ENCODE peak calls at places on chromosomes 12 and 14, in seven cellular contexts. Y, X, M, W, Q, U and F are unnamed samples.

GRCh38 chr12:9087087-9087835 is 28.5 kb downstream of the A2M start:
- DNase-seq in Y (no peak), X (no peak), M (no peak), W (no peak), Q (no peak), U (no peak), F (no peak)

GRCh38 chr14:85528080-85528881 is 1.7 kb upstream of the FLRT2 start:
- DNase-seq in Y (no peak), X (no peak), M (peak), W (no peak), Q (peak), U (peak), F (no peak)

GRCh38 chr12:81461163-81461562 is 298.0 kb downstream of the PPFIA2 start:
- DNase-seq in Y (no peak), X (no peak), M (peak), W (no peak), Q (no peak), U (no peak), F (no peak)

GRCh38 chr12:1063852-1064251 is 72.8 kb downstream of the ERC1 start:
- DNase-seq in Y (no peak), X (no peak), M (no peak), W (no peak), Q (no peak), U (no peak), F (no peak)

GRCh38 chr14:55201219-55202096 is 10.1 kb upstream of the DLGAP5 start:
- DNase-seq in Y (no peak), X (no peak), M (peak), W (no peak), Q (no peak), U (no peak), F (no peak)

GRCh38 chr14:77903233-77903632 is 103.3 kb downstream of the ADCK1 start:
- DNase-seq in Y (no peak), X (no peak), M (no peak), W (no peak), Q (no peak), U (no peak), F (no peak)

GRCh38 chr12:112823582-112824149 is 32.1 kb downstream of the RPH3A start:
- DNase-seq in Y (no peak), X (no peak), M (peak), W (no peak), Q (no peak), U (no peak), F (no peak)

GRCh38 chr12:7905071-7905470 is 30.9 kb downstream of the SLC2A3 start:
- DNase-seq in Y (no peak), X (no peak), M (no peak), W (no peak), Q (no peak), U (no peak), F (no peak)

GRCh38 chr14:90521121-90521929 is 124.5 kb downstream of the CALM1 start:
- DNase-seq in Y (no peak), X (no peak), M (no peak), W (no peak), Q (peak), U (peak), F (no peak)

DNA sequence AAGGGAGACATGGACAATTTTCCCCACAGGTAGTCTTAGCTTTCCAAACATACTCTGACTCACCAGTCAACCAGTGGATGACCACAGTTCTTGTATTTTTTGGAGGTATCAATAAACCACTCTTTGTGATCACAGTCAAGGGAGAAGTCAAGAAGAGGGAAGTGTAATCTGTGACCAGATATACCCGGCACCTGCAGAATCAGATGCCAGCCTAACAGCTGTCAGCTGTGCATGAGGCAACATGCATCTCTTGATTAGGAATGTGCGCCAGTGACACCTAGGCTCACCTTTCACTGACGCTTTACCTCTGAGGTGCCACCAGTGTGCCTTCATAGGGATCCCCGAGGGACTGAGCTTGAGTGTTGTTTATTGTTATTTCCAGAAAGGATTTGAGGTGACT is 20.0 kb downstream of the PROX2 start:
- DNase-seq in Y (no peak), X (no peak), M (no peak), W (no peak), Q (no peak), U (no peak), F (no peak)
- H3K27ac ChIP-seq in Y (no peak), X (no peak), M (no peak), W (no peak), Q (no peak), U (no peak), F (no peak)

DNA sequence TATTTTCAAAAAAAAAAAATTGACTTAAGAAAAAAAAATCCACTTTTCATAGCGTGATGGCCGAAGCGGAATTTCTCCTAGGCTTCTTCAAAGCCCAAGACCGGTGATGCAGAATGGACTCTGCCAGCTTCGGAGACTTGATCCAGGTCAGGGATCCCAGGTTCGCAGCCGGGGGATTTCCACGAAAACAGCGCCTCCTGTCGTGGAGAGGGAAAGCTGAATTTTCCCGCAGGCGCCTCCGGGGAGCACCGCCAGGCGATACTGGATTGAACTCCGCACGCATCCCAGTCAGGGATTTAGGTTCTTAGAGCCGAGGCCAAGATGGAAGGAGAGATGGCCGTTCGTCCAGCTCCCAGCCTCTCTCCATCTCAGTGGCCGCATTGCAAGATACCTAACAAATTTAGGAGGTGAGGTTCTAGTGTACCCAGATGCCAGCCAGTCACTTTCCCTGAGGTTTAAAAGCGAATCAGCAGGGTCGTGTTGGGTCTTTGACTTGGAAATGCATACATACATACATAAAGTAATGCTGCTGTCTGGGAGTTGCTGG is 2.2 kb downstream of the TTC6 start:
- DNase-seq in Y (no peak), X (no peak), M (peak), W (peak), Q (peak), U (peak), F (no peak)
- TF ChIP-seq CTCF in Y (peak), X (no peak), M (peak), W (peak), Q (no peak), U (peak), F (no peak)

GRCh38 chr14:93137864-93138263 is 22.1 kb upstream of the ITPK1 start:
- DNase-seq in Y (peak), X (no peak), M (peak), W (peak), Q (peak), U (peak), F (no peak)

GRCh38 chr14:93136009-93136408 is 20.3 kb upstream of the ITPK1 start:
- DNase-seq in Y (no peak), X (no peak), M (no peak), W (no peak), Q (no peak), U (no peak), F (no peak)

GRCh38 chr14:93135399-93135798 is 19.7 kb upstream of the ITPK1 start:
- DNase-seq in Y (no peak), X (no peak), M (no peak), W (no peak), Q (no peak), U (peak), F (no peak)

GRCh38 chr14:93132472-93133065 is 16.8 kb upstream of the ITPK1 start:
- DNase-seq in Y (peak), X (no peak), M (peak), W (no peak), Q (no peak), U (peak), F (no peak)

DNA sequence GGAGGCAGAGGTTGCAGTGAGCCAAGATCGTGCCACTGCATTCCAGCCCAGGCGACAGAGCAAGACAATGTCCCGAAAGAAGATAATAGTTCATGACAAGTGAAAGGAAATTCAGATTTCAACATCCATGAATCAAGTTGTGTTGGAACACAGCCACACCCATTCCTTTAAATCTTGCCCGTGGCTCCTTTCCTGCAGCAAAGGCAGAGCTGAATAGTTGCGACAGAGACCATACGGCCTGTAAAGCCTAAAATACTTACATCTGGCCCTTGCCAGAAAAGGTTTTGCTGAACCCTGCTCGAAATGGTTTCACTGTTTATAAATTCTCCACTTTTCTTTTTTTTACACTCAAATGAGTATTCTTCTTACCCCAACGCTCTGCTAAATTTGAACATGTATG is 17.8 kb upstream of the ITPK1 start:
- DNase-seq in Y (no peak), X (no peak), M (no peak), W (no peak), Q (peak), U (no peak), F (peak)
- TF ChIP-seq POLR2AphosphoS5 in Y (no peak), X (no peak), M (no peak), W (no peak), Q (peak), U (peak), F (no peak)

GRCh38 chr14:71179046-71179445 is 271.8 kb downstream of the PCNX1 start:
- DNase-seq in Y (no peak), X (no peak), M (no peak), W (no peak), Q (no peak), U (no peak), F (no peak)
- H3K27ac ChIP-seq in Y (no peak), X (no peak), M (no peak), W (no peak), Q (no peak), U (no peak), F (no peak)

GRCh38 chr14:20755037-20755436 is 9.3 kb downstream of the EDDM3A start:
- DNase-seq in Y (no peak), X (no peak), M (no peak), W (no peak), Q (no peak), U (peak), F (no peak)
- TF ChIP-seq CTCF in Y (no peak), X (no peak), M (no peak), W (no peak), Q (no peak), U (no peak), F (no peak)

GRCh38 chr12:51247523-51248206 is 9.0 kb downstream of the DAZAP2 start:
- DNase-seq in Y (no peak), X (no peak), M (peak), W (no peak), Q (no peak), U (no peak), F (no peak)
- TF ChIP-seq POLR2AphosphoS5 in Y (no peak), X (no peak), M (no peak), W (no peak), Q (no peak), U (no peak), F (no peak)

GRCh38 chr12:79567164-79567563 is 123.6 kb downstream of the PAWR start:
- DNase-seq in Y (no peak), X (no peak), M (no peak), W (no peak), Q (no peak), U (no peak), F (no peak)

GRCh38 chr12:79569679-79570078 is 121.1 kb downstream of the PAWR start:
- DNase-seq in Y (no peak), X (no peak), M (no peak), W (no peak), Q (no peak), U (no peak), F (no peak)

GRCh38 chr12:79563021-79563739 is 127.6 kb downstream of the PAWR start:
- DNase-seq in Y (no peak), X (no peak), M (no peak), W (no peak), Q (no peak), U (no peak), F (no peak)

GRCh38 chr12:79561401-79562132 is 129.2 kb downstream of the PAWR start:
- DNase-seq in Y (no peak), X (no peak), M (peak), W (no peak), Q (no peak), U (no peak), F (no peak)

DNA sequence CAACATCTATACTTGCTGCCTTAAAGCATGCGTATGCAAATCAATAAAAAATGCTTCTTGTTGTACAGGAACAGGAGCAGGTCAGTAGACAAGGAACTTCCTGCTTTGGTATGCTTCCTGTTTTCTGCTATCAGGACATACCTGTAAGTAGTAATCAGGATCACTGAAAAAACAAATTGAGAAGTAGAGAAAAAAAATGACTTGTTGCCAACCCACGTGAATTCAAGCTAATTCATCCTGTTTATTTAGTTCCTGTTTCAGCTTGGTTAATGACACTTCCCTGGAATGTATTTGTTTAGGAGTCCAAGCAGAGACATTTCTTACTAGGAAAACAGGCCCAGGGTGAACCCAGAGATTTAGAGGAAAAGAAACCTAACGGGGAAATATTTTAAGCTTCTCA is 124.3 kb downstream of the PAWR start:
- DNase-seq in Y (no peak), X (no peak), M (no peak), W (no peak), Q (no peak), U (no peak), F (no peak)
- H3K27ac ChIP-seq in Y (no peak), X (no peak), M (no peak), W (peak), Q (no peak), U (no peak), F (no peak)

GRCh38 chr14:50366589-50366988 is 30.1 kb downstream of the CDKL1 start:
- DNase-seq in Y (no peak), X (no peak), M (no peak), W (no peak), Q (no peak), U (no peak), F (no peak)

GRCh38 chr14:50363734-50364113 is 33.0 kb downstream of the CDKL1 start:
- DNase-seq in Y (no peak), X (peak), M (no peak), W (peak), Q (no peak), U (no peak), F (peak)

GRCh38 chr14:50362791-50363733 is 33.6 kb downstream of the CDKL1 start:
- DNase-seq in Y (no peak), X (no peak), M (no peak), W (no peak), Q (no peak), U (no peak), F (peak)

GRCh38 chr14:50366115-50366514 is 30.6 kb downstream of the CDKL1 start:
- DNase-seq in Y (no peak), X (no peak), M (no peak), W (peak), Q (no peak), U (peak), F (no peak)

DNA sequence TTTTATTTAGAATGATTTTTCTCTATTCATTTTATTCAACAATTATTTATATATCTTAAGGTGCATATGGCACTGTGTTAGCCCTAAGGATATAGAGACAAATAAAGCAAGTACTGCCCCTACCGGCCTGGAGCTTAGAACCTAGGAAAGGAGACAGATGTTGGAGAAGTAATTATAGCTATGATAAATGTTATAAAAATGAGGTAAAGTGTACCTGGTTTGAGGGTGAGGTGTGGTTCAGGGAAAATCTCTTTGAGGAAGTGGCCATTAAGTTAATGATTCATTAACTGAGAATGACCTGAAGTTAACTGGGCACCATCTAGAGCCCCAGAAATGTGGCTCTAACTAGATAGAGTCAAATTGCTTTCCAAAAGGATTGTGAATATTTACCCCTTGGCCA is 31.9 kb downstream of the CDKL1 start:
- DNase-seq in Y (no peak), X (no peak), M (no peak), W (peak), Q (no peak), U (no peak), F (no peak)
- TF ChIP-seq CTCF in Y (no peak), X (no peak), M (no peak), W (peak), Q (no peak), U (no peak), F (no peak)